ENCODE peak calls at places on chromosomes 13 and 19, in six cellular contexts. One of them, this sample, is unnamed.

GRCh38 chr13:59441596-59442280 is 722.0 kb downstream of the DIAPH3 start:
- DNase-seq in AG08396: no peak
- DNase-seq in activated T-helper 1 cell treated with anti-CD3 and anti-CD28 coated beads, Interleukin-12 subunit alpha, Interleukin-12 subunit beta, Interleukin-2, Interleukin-4 antibody, amounts not matched to agents 30 ng/mL and 10 ng/mL and 1 ng/mL, durations not matched to agents 14 hours and 24 hours and 36 hours: no peak
- DNase-seq in NCI-H1105: no peak
- DNase-seq in smooth muscle cell of the brain vasculature: no peak
- DNase-seq in fibroblast of the aortic adventitia: no peak
- DNase-seq in this sample: no peak

GRCh38 chr19:16452321-16452720 is 19.4 kb downstream of the EPS15L1 start:
- DNase-seq in AG08396: no peak
- DNase-seq in activated T-helper 1 cell treated with anti-CD3 and anti-CD28 coated beads, Interleukin-12 subunit alpha, Interleukin-12 subunit beta, Interleukin-2, Interleukin-4 antibody, amounts not matched to agents 30 ng/mL and 10 ng/mL and 1 ng/mL, durations not matched to agents 14 hours and 24 hours and 36 hours: no peak
- DNase-seq in NCI-H1105: no peak
- DNase-seq in smooth muscle cell of the brain vasculature: no peak
- DNase-seq in fibroblast of the aortic adventitia: no peak
- DNase-seq in this sample: no peak

GRCh38 chr19:5144545-5145179 is 175.7 kb downstream of the KDM4B start:
- DNase-seq in AG08396: no peak
- DNase-seq in activated T-helper 1 cell treated with anti-CD3 and anti-CD28 coated beads, Interleukin-12 subunit alpha, Interleukin-12 subunit beta, Interleukin-2, Interleukin-4 antibody, amounts not matched to agents 30 ng/mL and 10 ng/mL and 1 ng/mL, durations not matched to agents 14 hours and 24 hours and 36 hours: no peak
- DNase-seq in NCI-H1105: no peak
- DNase-seq in smooth muscle cell of the brain vasculature: no peak
- DNase-seq in fibroblast of the aortic adventitia: no peak
- DNase-seq in this sample: no peak

GRCh38 chr13:47829684-47830083 is 171.4 kb downstream of the SUCLA2 start:
- DNase-seq in AG08396: no peak
- DNase-seq in activated T-helper 1 cell treated with anti-CD3 and anti-CD28 coated beads, Interleukin-12 subunit alpha, Interleukin-12 subunit beta, Interleukin-2, Interleukin-4 antibody, amounts not matched to agents 30 ng/mL and 10 ng/mL and 1 ng/mL, durations not matched to agents 14 hours and 24 hours and 36 hours: no peak
- DNase-seq in NCI-H1105: no peak
- DNase-seq in smooth muscle cell of the brain vasculature: no peak
- DNase-seq in fibroblast of the aortic adventitia: peak; percentile 41
- DNase-seq in this sample: no peak

GRCh38 chr13:45518525-45519235 is 53.9 kb downstream of the COG3 start:
- DNase-seq in AG08396: peak; percentile 21
- DNase-seq in activated T-helper 1 cell treated with anti-CD3 and anti-CD28 coated beads, Interleukin-12 subunit alpha, Interleukin-12 subunit beta, Interleukin-2, Interleukin-4 antibody, amounts not matched to agents 30 ng/mL and 10 ng/mL and 1 ng/mL, durations not matched to agents 14 hours and 24 hours and 36 hours: no peak
- DNase-seq in NCI-H1105: no peak
- DNase-seq in smooth muscle cell of the brain vasculature: no peak
- DNase-seq in fibroblast of the aortic adventitia: peak; percentile 48
- DNase-seq in this sample: no peak

GRCh38 chr19:15378529-15379082 is 981 bp downstream of the AKAP8 start:
- DNase-seq in AG08396: peak; percentile 79
- DNase-seq in activated T-helper 1 cell treated with anti-CD3 and anti-CD28 coated beads, Interleukin-12 subunit alpha, Interleukin-12 subunit beta, Interleukin-2, Interleukin-4 antibody, amounts not matched to agents 30 ng/mL and 10 ng/mL and 1 ng/mL, durations not matched to agents 14 hours and 24 hours and 36 hours: peak; percentile 41
- DNase-seq in NCI-H1105: peak; percentile 14
- DNase-seq in smooth muscle cell of the brain vasculature: no peak
- DNase-seq in fibroblast of the aortic adventitia: peak; percentile 53
- DNase-seq in this sample: no peak

GRCh38 chr19:17687857-17688784 is at the start of gene UNC13A:
- DNase-seq in AG08396: peak; percentile 86
- DNase-seq in activated T-helper 1 cell treated with anti-CD3 and anti-CD28 coated beads, Interleukin-12 subunit alpha, Interleukin-12 subunit beta, Interleukin-2, Interleukin-4 antibody, amounts not matched to agents 30 ng/mL and 10 ng/mL and 1 ng/mL, durations not matched to agents 14 hours and 24 hours and 36 hours: peak; percentile 28
- DNase-seq in NCI-H1105: peak; percentile 54
- DNase-seq in smooth muscle cell of the brain vasculature: no peak
- DNase-seq in fibroblast of the aortic adventitia: peak; percentile 35
- DNase-seq in this sample: no peak

GRCh38 chr13:105918842-105919741 is 616.4 kb downstream of the EFNB2 start:
- DNase-seq in AG08396: no peak
- DNase-seq in activated T-helper 1 cell treated with anti-CD3 and anti-CD28 coated beads, Interleukin-12 subunit alpha, Interleukin-12 subunit beta, Interleukin-2, Interleukin-4 antibody, amounts not matched to agents 30 ng/mL and 10 ng/mL and 1 ng/mL, durations not matched to agents 14 hours and 24 hours and 36 hours: no peak
- DNase-seq in NCI-H1105: no peak
- DNase-seq in smooth muscle cell of the brain vasculature: no peak
- DNase-seq in fibroblast of the aortic adventitia: peak; percentile 12
- DNase-seq in this sample: no peak

GRCh38 chr13:38376551-38376950 is 26.9 kb downstream of the UFM1 start:
- DNase-seq in AG08396: no peak
- DNase-seq in activated T-helper 1 cell treated with anti-CD3 and anti-CD28 coated beads, Interleukin-12 subunit alpha, Interleukin-12 subunit beta, Interleukin-2, Interleukin-4 antibody, amounts not matched to agents 30 ng/mL and 10 ng/mL and 1 ng/mL, durations not matched to agents 14 hours and 24 hours and 36 hours: no peak
- DNase-seq in NCI-H1105: no peak
- DNase-seq in smooth muscle cell of the brain vasculature: no peak
- DNase-seq in fibroblast of the aortic adventitia: no peak
- DNase-seq in this sample: no peak

GRCh38 chr13:108987488-108987887 is 358.1 kb downstream of the MYO16 start:
- DNase-seq in AG08396: peak; percentile 14
- DNase-seq in activated T-helper 1 cell treated with anti-CD3 and anti-CD28 coated beads, Interleukin-12 subunit alpha, Interleukin-12 subunit beta, Interleukin-2, Interleukin-4 antibody, amounts not matched to agents 30 ng/mL and 10 ng/mL and 1 ng/mL, durations not matched to agents 14 hours and 24 hours and 36 hours: no peak
- DNase-seq in NCI-H1105: no peak
- DNase-seq in smooth muscle cell of the brain vasculature: no peak
- DNase-seq in fibroblast of the aortic adventitia: peak; percentile 18
- DNase-seq in this sample: no peak

GRCh38 chr13:112735791-112736190 is 46.0 kb downstream of the ATP11A start:
- DNase-seq in AG08396: no peak
- DNase-seq in activated T-helper 1 cell treated with anti-CD3 and anti-CD28 coated beads, Interleukin-12 subunit alpha, Interleukin-12 subunit beta, Interleukin-2, Interleukin-4 antibody, amounts not matched to agents 30 ng/mL and 10 ng/mL and 1 ng/mL, durations not matched to agents 14 hours and 24 hours and 36 hours: no peak
- DNase-seq in NCI-H1105: no peak
- DNase-seq in smooth muscle cell of the brain vasculature: no peak
- DNase-seq in fibroblast of the aortic adventitia: no peak
- DNase-seq in this sample: no peak

GRCh38 chr19:40717325-40717879 is 490 bp downstream of the ITPKC start:
- DNase-seq in AG08396: no peak
- DNase-seq in activated T-helper 1 cell treated with anti-CD3 and anti-CD28 coated beads, Interleukin-12 subunit alpha, Interleukin-12 subunit beta, Interleukin-2, Interleukin-4 antibody, amounts not matched to agents 30 ng/mL and 10 ng/mL and 1 ng/mL, durations not matched to agents 14 hours and 24 hours and 36 hours: peak; percentile 3
- DNase-seq in NCI-H1105: no peak
- DNase-seq in smooth muscle cell of the brain vasculature: no peak
- DNase-seq in fibroblast of the aortic adventitia: no peak
- DNase-seq in this sample: no peak

GRCh38 chr13:111258637-111259036 is 61.8 kb upstream of the TEX29 start:
- DNase-seq in AG08396: no peak
- DNase-seq in activated T-helper 1 cell treated with anti-CD3 and anti-CD28 coated beads, Interleukin-12 subunit alpha, Interleukin-12 subunit beta, Interleukin-2, Interleukin-4 antibody, amounts not matched to agents 30 ng/mL and 10 ng/mL and 1 ng/mL, durations not matched to agents 14 hours and 24 hours and 36 hours: no peak
- DNase-seq in NCI-H1105: no peak
- DNase-seq in smooth muscle cell of the brain vasculature: no peak
- DNase-seq in fibroblast of the aortic adventitia: no peak
- DNase-seq in this sample: no peak